ENCODE peak calls at places on chromosomes 6 and 20, in four cellular contexts. One of them, this sample, is unnamed.

GRCh38 chr20:17633221-17633849 is 48.7 kb downstream of the RRBP1 start:
- DNase-seq in H1: no peak
- DNase-seq in GM12878: no peak
- DNase-seq in K562: no peak
- DNase-seq in this sample: no peak

GRCh38 chr6:73854998-73855718 is 159.2 kb downstream of the CD109 start:
- DNase-seq in GM12878: no peak
- DNase-seq in K562: peak
- DNase-seq in H1: no peak
- DNase-seq in this sample: peak

GRCh38 chr20:40442181-40442963 is 246.7 kb downstream of the MAFB start:
- DNase-seq in K562: no peak
- DNase-seq in GM12878: no peak
- DNase-seq in H1: no peak
- DNase-seq in this sample: peak

GRCh38 chr20:11445161-11445560 is 472.5 kb upstream of the BTBD3 start:
- DNase-seq in GM12878: no peak
- DNase-seq in K562: no peak
- DNase-seq in H1: no peak
- DNase-seq in this sample: no peak

GRCh38 chr6:7219310-7219709 is 93.7 kb downstream of the SSR1 start:
- DNase-seq in H1: no peak
- DNase-seq in GM12878: no peak
- DNase-seq in K562: peak
- DNase-seq in this sample: no peak

GRCh38 chr6:110800181-110800838 is 15.0 kb downstream of the CDK19 start:
- DNase-seq in K562: no peak
- DNase-seq in GM12878: no peak
- DNase-seq in H1: no peak
- DNase-seq in this sample: no peak

GRCh38 chr6:74044417-74045096 is 348.6 kb downstream of the CD109 start:
- DNase-seq in K562: no peak
- DNase-seq in H1: no peak
- DNase-seq in GM12878: no peak
- DNase-seq in this sample: no peak

GRCh38 chr20:24651171-24651972 is 181.9 kb downstream of the SYNDIG1 start:
- DNase-seq in GM12878: no peak
- DNase-seq in K562: no peak
- DNase-seq in H1: no peak
- DNase-seq in this sample: no peak

GRCh38 chr6:87900160-87900698 is 147.4 kb upstream of the SPACA1 start:
- DNase-seq in GM12878: no peak
- DNase-seq in K562: no peak
- DNase-seq in H1: no peak
- DNase-seq in this sample: no peak

GRCh38 chr6:129493396-129493902 is 216.5 kb downstream of the ARHGAP18 start:
- DNase-seq in H1: no peak
- DNase-seq in GM12878: no peak
- DNase-seq in K562: no peak
- DNase-seq in this sample: no peak

GRCh38 chr6:170227521-170227983 is 63.3 kb downstream of the DLL1 start:
- DNase-seq in K562: no peak
- DNase-seq in GM12878: no peak
- DNase-seq in H1: no peak
- DNase-seq in this sample: peak

GRCh38 chr20:51220293-51220706 is 197.4 kb upstream of the KCNG1 start:
- DNase-seq in K562: peak
- DNase-seq in H1: peak
- DNase-seq in GM12878: no peak
- DNase-seq in this sample: peak

GRCh38 chr20:48945840-48946514 is 24.5 kb downstream of the ARFGEF2 start:
- DNase-seq in K562: no peak
- DNase-seq in GM12878: no peak
- DNase-seq in H1: no peak
- DNase-seq in this sample: no peak

GRCh38 chr6:85078071-85078470 is 313.7 kb upstream of the TBX18 start:
- DNase-seq in H1: no peak
- DNase-seq in K562: peak
- DNase-seq in GM12878: no peak
- DNase-seq in this sample: no peak

GRCh38 chr20:41173791-41174341 is 36.5 kb downstream of the PLCG1 start:
- DNase-seq in GM12878: no peak
- DNase-seq in K562: no peak
- DNase-seq in H1: peak
- DNase-seq in this sample: no peak

GRCh38 chr6:23176883-23177282 is 607.5 kb downstream of the HDGFL1 start:
- DNase-seq in K562: no peak
- DNase-seq in GM12878: no peak
- DNase-seq in H1: no peak
- DNase-seq in this sample: no peak

GRCh38 chr6:53432318-53433161 is 83.8 kb upstream of the ELOVL5 start:
- DNase-seq in K562: no peak
- DNase-seq in GM12878: no peak
- DNase-seq in H1: no peak
- DNase-seq in this sample: no peak

GRCh38 chr6:39263299-39264037 is 34.2 kb upstream of the KCNK5 start:
- DNase-seq in H1: no peak
- DNase-seq in GM12878: no peak
- DNase-seq in K562: no peak
- DNase-seq in this sample: no peak

GRCh38 chr6:3585320-3585935 is 128.6 kb upstream of the SLC22A23 start:
- DNase-seq in H1: no peak
- DNase-seq in GM12878: no peak
- DNase-seq in K562: no peak
- DNase-seq in this sample: no peak

GRCh38 chr6:146028250-146028789 is 542 bp upstream of the GRM1 start:
- DNase-seq in GM12878: no peak
- DNase-seq in K562: peak
- DNase-seq in H1: peak
- DNase-seq in this sample: peak

GRCh38 chr6:18034798-18035202 is 47.4 kb upstream of the KIF13A start:
- DNase-seq in K562: peak
- DNase-seq in GM12878: no peak
- DNase-seq in H1: no peak
- DNase-seq in this sample: no peak

GRCh38 chr6:7156666-7157278 is 49.0 kb downstream of the RREB1 start:
- DNase-seq in GM12878: no peak
- DNase-seq in H1: no peak
- DNase-seq in K562: no peak
- DNase-seq in this sample: no peak

GRCh38 chr6:163095401-163095800 is 319.1 kb upstream of the QKI start:
- DNase-seq in GM12878: no peak
- DNase-seq in H1: no peak
- DNase-seq in K562: no peak
- DNase-seq in this sample: no peak

GRCh38 chr6:163094881-163095280 is 319.6 kb upstream of the QKI start:
- DNase-seq in H1: no peak
- DNase-seq in K562: no peak
- DNase-seq in GM12878: no peak
- DNase-seq in this sample: no peak

GRCh38 chr6:163100259-163100658 is 314.3 kb upstream of the QKI start:
- DNase-seq in H1: no peak
- DNase-seq in K562: no peak
- DNase-seq in GM12878: no peak
- DNase-seq in this sample: no peak

GRCh38 chr6:163098827-163099469 is 315.6 kb upstream of the QKI start:
- DNase-seq in H1: no peak
- DNase-seq in K562: no peak
- DNase-seq in GM12878: no peak
- DNase-seq in this sample: peak

GRCh38 chr6:163099621-163100171 is 314.8 kb upstream of the QKI start:
- DNase-seq in H1: peak
- DNase-seq in K562: no peak
- DNase-seq in GM12878: no peak
- DNase-seq in this sample: no peak
- TF ChIP-seq NRF1 in H1: no peak
- TF ChIP-seq NRF1 in K562: no peak
- TF ChIP-seq NRF1 in GM12878: no peak
- TF ChIP-seq NRF1 in this sample: no peak

GRCh38 chr20:47295921-47296426 is 60.5 kb downstream of the ZMYND8 start:
- DNase-seq in GM12878: no peak
- DNase-seq in K562: no peak
- DNase-seq in H1: no peak
- DNase-seq in this sample: no peak
- TF ChIP-seq EP300 in GM12878: no peak
- TF ChIP-seq EP300 in K562: no peak
- TF ChIP-seq EP300 in H1: no peak
- TF ChIP-seq EP300 in this sample: no peak

GRCh38 chr6:33961686-33962085 is 157.9 kb upstream of the MLN start:
- DNase-seq in GM12878: no peak
- DNase-seq in H1: no peak
- DNase-seq in K562: no peak
- DNase-seq in this sample: no peak

GRCh38 chr6:33962673-33963072 is 158.9 kb upstream of the MLN start:
- DNase-seq in GM12878: no peak
- DNase-seq in H1: no peak
- DNase-seq in K562: no peak
- DNase-seq in this sample: no peak

GRCh38 chr6:33960345-33961313 is 156.8 kb upstream of the MLN start:
- DNase-seq in GM12878: no peak
- DNase-seq in H1: no peak
- DNase-seq in K562: peak
- DNase-seq in this sample: no peak

GRCh38 chr6:33963351-33963750 is 159.5 kb upstream of the MLN start:
- DNase-seq in GM12878: no peak
- DNase-seq in H1: no peak
- DNase-seq in K562: no peak
- DNase-seq in this sample: no peak

GRCh38 chr6:33962186-33962585 is 158.4 kb upstream of the MLN start:
- DNase-seq in GM12878: no peak
- DNase-seq in H1: no peak
- DNase-seq in K562: no peak
- DNase-seq in this sample: no peak
- TF ChIP-seq NRF1 in GM12878: no peak
- TF ChIP-seq NRF1 in H1: no peak
- TF ChIP-seq NRF1 in K562: no peak
- TF ChIP-seq NRF1 in this sample: no peak

GRCh38 chr6:16985484-16986284 is 116.2 kb upstream of the STMND1 start:
- DNase-seq in GM12878: no peak
- DNase-seq in H1: no peak
- DNase-seq in K562: no peak
- DNase-seq in this sample: no peak
- TF ChIP-seq EP300 in GM12878: no peak
- TF ChIP-seq EP300 in H1: no peak
- TF ChIP-seq EP300 in K562: no peak
- TF ChIP-seq EP300 in this sample: no peak